ENCODE peak calls at places on chromosomes 13 and 19, in four cellular contexts. L is endothelial cell of umbilical vein, C is fibroblast of lung, V is cardiac muscle cell. S is an unnamed sample.

GRCh38 chr19:5799247-5800241 is 5.3 kb upstream of the NRTN start:
- DNase-seq in C (no peak), L (peak; percentile 46), V (no peak), S (no peak)

GRCh38 chr19:10961763-10962536 is 1.1 kb downstream of the SMARCA4 start:
- DNase-seq in L (peak; percentile 44), C (no peak), V (no peak), S (no peak)

GRCh38 chr13:73451120-73452029 is 392.6 kb downstream of the KLF5 start:
- DNase-seq in L (no peak), C (no peak), V (no peak), S (no peak)

GRCh38 chr19:55176116-55176515 is 4.0 kb downstream of the SYT5 start:
- DNase-seq in L (no peak), V (no peak), C (no peak), S (no peak)

GRCh38 chr13:39815345-39816111 is 160.1 kb downstream of the COG6 start:
- DNase-seq in L (peak; percentile 79), V (peak; percentile 6), C (no peak), S (no peak)

GRCh38 chr13:36966404-36966803 is 32.7 kb downstream of the ALG5 start:
- DNase-seq in L (peak; percentile 24), C (no peak), V (no peak), S (no peak)

GRCh38 chr19:46426506-46427162 is 2.1 kb downstream of the PNMA8C start:
- DNase-seq in L (peak; percentile 36), V (peak; percentile 95), C (peak; percentile 68), S (no peak)

GRCh38 chr13:42355841-42356575 is 84.1 kb downstream of the AKAP11 start:
- DNase-seq in C (no peak), V (no peak), L (no peak), S (no peak)

GRCh38 chr19:18070181-18070580 is 16.6 kb downstream of the IL12RB1 start:
- DNase-seq in L (no peak), C (peak; percentile 6), V (no peak), S (no peak)

GRCh38 chr19:21328402-21328801 is 808 bp downstream of the ZNF708 start:
- DNase-seq in C (peak; percentile 6), V (peak; percentile 49), L (no peak), S (no peak)

GRCh38 chr19:13012690-13013608 is 17.7 kb downstream of the NFIX start:
- DNase-seq in C (peak; percentile 79), V (no peak), L (peak; percentile 11), S (peak; percentile 19)

GRCh38 chr13:106534844-106535551 is 464 bp downstream of the EFNB2 start:
- DNase-seq in L (peak; percentile 31), C (peak; percentile 50), V (peak; percentile 37), S (peak; percentile 31)

GRCh38 chr19:39403331-39404312 is 3.0 kb upstream of the ZFP36 start:
- DNase-seq in V (peak; percentile 60), C (peak; percentile 97), L (peak; percentile 100), S (peak; percentile 100)

GRCh38 chr13:95154441-95154886 is 146.8 kb downstream of the ABCC4 start:
- DNase-seq in V (no peak), C (peak; percentile 25), L (no peak), S (no peak)

GRCh38 chr13:24742986-24743385 is 21.0 kb upstream of the RNF17 start:
- DNase-seq in C (no peak), V (no peak), L (no peak), S (no peak)

GRCh38 chr19:47363758-47364529 is 14.8 kb downstream of the DHX34 start:
- DNase-seq in L (peak; percentile 85), V (no peak), C (peak; percentile 9), S (no peak)

GRCh38 chr19:45906221-45906620 is 3.8 kb upstream of the MYPOP start:
- DNase-seq in L (no peak), C (peak; percentile 31), V (no peak), S (no peak)

GRCh38 chr19:42116308-42117075 is 15.8 kb downstream of the POU2F2 start:
- DNase-seq in V (no peak), L (no peak), C (no peak), S (no peak)

GRCh38 chr13:95267662-95268369 is 33.4 kb downstream of the ABCC4 start:
- DNase-seq in L (peak; percentile 40), C (peak; percentile 91), V (no peak), S (no peak)

GRCh38 chr13:109667754-109668360 is 118.5 kb downstream of the IRS2 start:
- DNase-seq in V (no peak), L (no peak), C (no peak), S (no peak)

GRCh38 chr19:35211545-35212230 is 16.9 kb downstream of the FAM187B start:
- DNase-seq in C (no peak), L (peak; percentile 48), V (no peak), S (peak; percentile 91)
- H3K4me1 ChIP-seq in C (peaks cover 8% of the 10 kb centered on the region), L (peaks cover 16% of the 10 kb centered on the region), V (no peaks in the 10 kb centered on the region), S (peaks cover 96% of the 10 kb centered on the region)

DNA sequence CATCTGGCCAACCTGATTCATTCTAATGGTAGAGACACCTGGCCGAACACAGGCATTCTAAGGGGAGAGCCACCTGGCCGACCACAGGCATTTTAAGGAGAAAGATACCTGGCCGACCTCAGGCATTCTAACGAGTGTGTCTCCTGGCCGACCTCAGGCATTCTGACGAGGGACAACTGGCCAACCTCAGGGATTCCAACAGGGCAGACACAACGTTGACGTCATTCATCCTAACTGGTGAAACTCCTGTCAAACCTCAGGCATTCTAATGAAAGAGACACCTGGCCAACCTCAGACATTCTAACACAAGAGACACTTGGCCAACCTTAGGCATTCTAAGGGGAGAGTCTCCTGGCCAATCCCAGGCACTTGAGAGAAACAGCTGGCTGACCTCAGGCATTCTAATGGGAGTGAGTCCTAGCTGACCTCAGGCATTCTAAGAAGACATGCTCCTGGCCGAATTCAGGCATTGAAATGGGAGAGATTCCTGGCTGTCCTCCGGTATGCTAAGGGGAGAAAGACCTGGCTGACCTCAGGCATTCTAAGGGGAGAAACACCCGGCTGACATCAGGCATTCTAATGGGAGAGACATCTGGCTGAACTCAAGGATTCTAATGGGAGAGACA is 1352.5 kb downstream of the UQCRFS1 start:
- DNase-seq in C (no peak), V (no peak), L (no peak), S (no peak)
- H3K4me1 ChIP-seq in C (no peaks in the 10 kb centered on the region), V (no peaks in the 10 kb centered on the region), L (no peaks in the 10 kb centered on the region), S (no peaks in the 10 kb centered on the region)

GRCh38 chr19:49336482-49337266 is 1.5 kb downstream of the CD37 start:
- DNase-seq in C (no peak), L (no peak), V (no peak), S (no peak)

GRCh38 chr19:49335784-49336481 is 727 bp downstream of the CD37 start:
- DNase-seq in V (no peak), L (no peak), C (no peak), S (no peak)

GRCh38 chr19:49338023-49338677 is 2.9 kb downstream of the CD37 start:
- DNase-seq in C (no peak), L (no peak), V (peak; percentile 21), S (no peak)

GRCh38 chr19:49338691-49339363 is 3.6 kb downstream of the CD37 start:
- DNase-seq in C (peak; percentile 49), V (peak; percentile 84), L (peak; percentile 52), S (no peak)

DNA sequence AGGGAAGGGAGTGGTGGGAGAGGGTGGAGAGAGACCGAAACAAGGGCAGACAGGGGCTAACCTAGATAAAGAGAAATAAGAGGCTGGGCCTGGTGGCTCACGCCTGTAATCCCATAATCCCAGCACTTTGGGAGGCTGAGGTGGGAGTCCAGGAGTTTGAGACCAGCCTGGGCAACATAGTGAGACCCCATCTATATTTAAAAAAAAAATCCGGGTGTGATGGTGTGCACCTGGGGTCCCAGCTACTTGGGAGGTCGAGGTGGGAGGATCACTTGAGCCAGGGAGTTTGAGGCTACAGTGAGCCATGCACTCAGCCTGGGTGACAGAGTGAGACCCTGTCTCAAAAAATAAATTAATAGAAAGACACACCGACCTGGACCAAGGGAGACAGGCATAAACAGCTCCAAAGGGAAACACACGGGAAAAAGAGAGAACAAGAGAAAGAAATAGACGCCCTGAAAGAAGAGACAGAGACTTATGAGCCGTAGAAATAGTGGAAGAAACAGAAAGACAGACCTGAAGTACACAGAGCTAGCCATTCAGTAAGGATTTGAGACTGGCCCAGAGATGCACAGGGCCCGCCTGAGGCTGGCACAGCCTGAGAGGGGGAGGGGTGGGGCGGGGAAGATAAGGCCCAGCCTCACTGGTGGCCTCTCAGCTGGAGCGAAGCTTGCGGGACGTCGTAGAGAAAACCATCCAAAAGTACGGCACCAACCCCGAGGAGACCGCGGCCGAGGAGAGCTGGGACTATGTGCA is 2.2 kb downstream of the CD37 start:
- DNase-seq in V (no peak), C (no peak), L (no peak), S (no peak)
- H3K4me1 ChIP-seq in V (no peaks in the 10 kb centered on the region), C (peaks cover 4% of the 10 kb centered on the region), L (peaks cover 20% of the 10 kb centered on the region), S (peaks cover 61% of the 10 kb centered on the region)

DNA sequence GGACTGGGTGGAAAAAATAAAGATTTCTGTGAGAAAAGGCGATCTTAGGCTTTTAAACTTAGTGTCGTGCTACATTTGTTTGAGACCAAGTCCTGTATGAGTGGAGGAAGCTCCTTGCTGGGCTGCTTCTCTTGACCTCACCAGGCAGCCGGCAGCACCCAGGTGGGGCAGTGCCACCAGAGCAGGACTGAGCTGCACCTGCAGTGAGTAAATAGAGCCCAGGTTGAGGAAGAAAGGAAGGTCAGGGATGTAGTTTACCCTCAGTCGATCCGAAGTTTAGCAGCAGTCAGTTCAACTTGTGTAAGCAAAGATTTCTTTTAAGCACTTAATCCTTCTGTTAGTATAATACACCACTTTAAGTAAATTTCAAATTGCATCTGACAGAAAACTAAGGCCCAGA is 13.6 kb downstream of the HNRNPM start:
- DNase-seq in L (no peak), C (no peak), V (no peak), S (no peak)
- H3K4me1 ChIP-seq in L (peaks cover 41% of the 10 kb centered on the region), C (peaks cover 29% of the 10 kb centered on the region), V (peaks cover 42% of the 10 kb centered on the region), S (peaks cover 68% of the 10 kb centered on the region)